ENCODE peak calls at places on chromosomes 13 and 19, in four cellular contexts. A is fibroblast of lung, C is cardiac muscle cell, O is K562. S is an unnamed sample.

GRCh38 chr19:38547446-38547845 is 70.3 kb downstream of the MAP4K1 start:
- DNase-seq in O (no peak), A (no peak), C (no peak), S (no peak)

GRCh38 chr19:55643003-55643732 is at the start of gene ZNF581:
- DNase-seq in C (peak; percentile 83), O (no peak), A (peak; percentile 79), S (peak; percentile 83)

GRCh38 chr19:45016388-45017314 is 15.4 kb downstream of the RELB start:
- DNase-seq in A (peak; percentile 63), O (peak; percentile 77), C (peak; percentile 70), S (peak; percentile 73)

GRCh38 chr13:80473695-80474094 is 132.8 kb upstream of the SPRY2 start:
- DNase-seq in A (peak; percentile 36), O (no peak), C (no peak), S (no peak)

GRCh38 chr19:46447006-46447405 is 18.3 kb upstream of the PNMA8C start:
- DNase-seq in A (no peak), O (no peak), C (no peak), S (no peak)

GRCh38 chr19:18023596-18024212 is 15.7 kb downstream of the ARRDC2 start:
- DNase-seq in C (no peak), A (no peak), O (peak; percentile 51), S (no peak)

GRCh38 chr19:49997709-49998108 is 27.5 kb downstream of the VRK3 start:
- DNase-seq in C (peak; percentile 30), A (peak; percentile 11), O (peak; percentile 83), S (peak; percentile 64)

GRCh38 chr19:12786149-12786870 is 5.0 kb upstream of the JUNB start:
- DNase-seq in A (no peak), O (no peak), C (no peak), S (no peak)

GRCh38 chr19:1087813-1088418 is 7.3 kb downstream of the POLR2E start:
- DNase-seq in A (no peak), O (no peak), C (no peak), S (no peak)

GRCh38 chr19:13260883-13261653 is 110.9 kb downstream of the IER2 start:
- DNase-seq in O (peak; percentile 36), C (no peak), A (peak; percentile 88), S (no peak)

GRCh38 chr13:35787937-35788336 is 311.4 kb upstream of the MAB21L1 start:
- DNase-seq in O (no peak), A (peak; percentile 34), C (no peak), S (no peak)

GRCh38 chr13:53121879-53122278 is 93.3 kb downstream of the OLFM4 start:
- DNase-seq in C (no peak), O (no peak), A (no peak), S (no peak)

GRCh38 chr19:13803038-13803437 is 7.8 kb downstream of the ZSWIM4 start:
- DNase-seq in C (no peak), A (no peak), O (no peak), S (no peak)

GRCh38 chr13:91025442-91025841 is 322.0 kb upstream of the MIR17HG start:
- DNase-seq in O (no peak), C (no peak), A (no peak), S (no peak)

GRCh38 chr19:23665651-23666410 is 21.2 kb downstream of the ZNF675 start:
- DNase-seq in A (no peak), C (no peak), O (no peak), S (no peak)

GRCh38 chr19:28633223-28634030 is 579.5 kb downstream of the UQCRFS1 start:
- DNase-seq in C (peak; percentile 44), A (peak; percentile 49), O (peak; percentile 80), S (peak; percentile 30)

GRCh38 chr13:41515491-41516139 is 58.3 kb downstream of the RGCC start:
- DNase-seq in A (no peak), O (no peak), C (no peak), S (no peak)

GRCh38 chr19:16315825-16316505 is 8.7 kb upstream of the KLF2 start:
- DNase-seq in C (peak; percentile 48), O (peak; percentile 83), A (peak; percentile 98), S (peak; percentile 88)

GRCh38 chr19:12665646-12666304 is 767 bp downstream of the MAN2B1 start:
- DNase-seq in A (peak; percentile 14), O (no peak), C (no peak), S (no peak)

GRCh38 chr13:99295488-99296252 is 11.5 kb downstream of the GPR183 start:
- DNase-seq in O (no peak), C (no peak), A (no peak), S (no peak)

GRCh38 chr13:100138859-100139491 is 50.1 kb downstream of the PCCA start:
- DNase-seq in O (no peak), A (peak; percentile 23), C (no peak), S (no peak)

GRCh38 chr19:18330865-18331264 is 8.0 kb upstream of the LSM4 start:
- DNase-seq in C (no peak), O (no peak), A (no peak), S (no peak)

GRCh38 chr13:114088234-114088633 is 44.2 kb downstream of the RASA3 start:
- DNase-seq in A (no peak), C (no peak), O (no peak), S (no peak)

GRCh38 chr19:51096473-51097165 is 11.6 kb downstream of the CTU1 start:
- DNase-seq in O (no peak), A (no peak), C (no peak), S (no peak)

GRCh38 chr13:74770361-74770760 is 636.2 kb upstream of the KLF12 start:
- DNase-seq in O (no peak), A (peak; percentile 94), C (no peak), S (no peak)

GRCh38 chr13:77878186-77878585 is 40.4 kb downstream of the EDNRB start:
- DNase-seq in O (no peak), C (no peak), A (no peak), S (no peak)

GRCh38 chr19:38993271-38993670 is 17.7 kb upstream of the FBXO17 start:
- DNase-seq in C (no peak), O (no peak), A (peak; percentile 82), S (no peak)

GRCh38 chr19:23407597-23407996 is 12.3 kb upstream of the ZNF91 start:
- DNase-seq in A (no peak), O (no peak), C (no peak), S (no peak)

GRCh38 chr19:58408152-58409009 is at the start of gene ZNF584:
- DNase-seq in O (peak; percentile 94), A (peak; percentile 93), C (peak; percentile 98), S (peak; percentile 96)

GRCh38 chr19:11168568-11168967 is 13.0 kb upstream of the SPC24 start:
- DNase-seq in O (no peak), A (peak; percentile 95), C (no peak), S (peak; percentile 31)

GRCh38 chr19:11164879-11165406 is 9.4 kb upstream of the SPC24 start:
- DNase-seq in A (peak; percentile 94), O (no peak), C (no peak), S (no peak)

GRCh38 chr19:11164278-11164677 is 8.7 kb upstream of the SPC24 start:
- DNase-seq in C (peak; percentile 40), A (no peak), O (no peak), S (no peak)

GRCh38 chr19:11166281-11167142 is 10.9 kb upstream of the SPC24 start:
- DNase-seq in O (no peak), A (no peak), C (no peak), S (no peak)

DNA sequence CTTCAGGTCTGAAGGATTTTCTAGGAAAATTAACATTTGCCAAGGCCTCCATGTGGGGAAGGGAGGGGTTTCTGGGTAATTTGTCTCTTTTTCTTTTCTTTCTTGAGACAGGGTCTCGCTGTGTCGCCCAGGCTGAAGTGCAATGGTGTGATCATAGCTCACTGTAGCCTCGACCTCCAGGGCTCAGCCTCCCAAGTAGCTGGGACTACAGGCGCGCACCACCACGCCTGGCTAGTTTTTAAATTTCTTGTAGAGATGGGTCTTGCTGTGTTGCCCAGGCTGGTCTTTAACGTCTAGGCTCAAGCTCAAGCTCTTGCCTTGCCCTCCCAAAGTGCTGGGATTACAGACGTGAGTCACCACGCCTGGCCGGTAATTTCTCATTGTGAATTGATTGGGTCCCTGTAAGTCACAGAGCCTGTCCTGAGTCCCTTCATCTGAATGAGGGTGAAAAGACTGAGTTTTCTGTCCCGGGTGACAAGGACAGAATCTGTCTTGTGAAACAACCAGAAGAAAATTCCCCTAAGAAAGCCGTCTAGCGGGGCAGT is 10.0 kb upstream of the SPC24 start:
- DNase-seq in A (no peak), C (no peak), O (no peak), S (no peak)
- H3K27ac ChIP-seq in A (peak overlapping the region; percentile 90), C (peak overlapping the region; percentile 90), O (no peak overlapping the region), S (no peak overlapping the region)

GRCh38 chr13:57128909-57129308 is 11.8 kb upstream of the PRR20A start:
- DNase-seq in A (no peak), C (no peak), O (no peak), S (peak; percentile 21)

DNA sequence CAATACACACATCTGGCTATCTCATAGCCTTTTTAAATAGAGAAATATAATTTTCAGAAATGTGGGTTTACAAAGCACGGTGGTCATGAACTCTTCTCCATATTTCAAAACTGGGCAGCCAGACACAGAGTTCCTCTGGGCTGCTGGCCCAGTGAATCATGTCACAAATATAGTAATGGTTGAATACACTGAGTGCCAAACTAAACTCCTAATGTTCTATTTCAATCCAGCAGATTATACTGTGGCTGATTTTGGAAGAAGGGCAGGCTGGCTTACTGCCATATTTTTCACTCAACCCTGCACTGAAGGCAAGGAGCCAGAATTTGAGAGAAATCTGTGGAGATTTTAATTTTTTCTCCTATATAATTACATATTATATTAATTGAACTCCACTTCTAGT is 17.1 kb upstream of the PRR20A start:
- DNase-seq in C (no peak), A (peak; percentile 3), O (no peak), S (no peak)
- H3K4me3 ChIP-seq in C (no peak overlapping the region), A (no peak overlapping the region), O (no peak overlapping the region), S (no peak overlapping the region)

DNA sequence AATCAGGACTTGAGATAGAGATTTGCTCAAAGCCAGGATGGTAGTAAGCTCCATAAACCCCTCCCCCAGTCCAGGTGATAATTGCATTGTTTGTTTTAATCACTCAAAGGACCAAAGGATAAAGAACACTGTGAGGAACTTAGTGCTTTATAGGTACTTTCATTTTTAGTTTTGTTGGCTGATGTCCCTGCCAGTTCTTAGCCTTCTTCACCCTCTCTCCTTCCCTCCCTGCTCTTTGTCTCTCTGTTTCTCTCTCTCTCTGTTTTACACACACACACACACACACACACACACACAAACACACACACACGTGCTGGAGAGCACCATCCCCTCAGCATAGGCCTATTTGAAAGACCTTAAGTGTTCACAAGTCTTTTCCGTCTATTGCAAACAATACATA is 5.2 kb downstream of the FRY start:
- DNase-seq in O (no peak), C (no peak), A (no peak), S (no peak)
- H3K27ac ChIP-seq in O (no peak overlapping the region), C (no peak overlapping the region), A (no peak overlapping the region), S (no peak overlapping the region)

DNA sequence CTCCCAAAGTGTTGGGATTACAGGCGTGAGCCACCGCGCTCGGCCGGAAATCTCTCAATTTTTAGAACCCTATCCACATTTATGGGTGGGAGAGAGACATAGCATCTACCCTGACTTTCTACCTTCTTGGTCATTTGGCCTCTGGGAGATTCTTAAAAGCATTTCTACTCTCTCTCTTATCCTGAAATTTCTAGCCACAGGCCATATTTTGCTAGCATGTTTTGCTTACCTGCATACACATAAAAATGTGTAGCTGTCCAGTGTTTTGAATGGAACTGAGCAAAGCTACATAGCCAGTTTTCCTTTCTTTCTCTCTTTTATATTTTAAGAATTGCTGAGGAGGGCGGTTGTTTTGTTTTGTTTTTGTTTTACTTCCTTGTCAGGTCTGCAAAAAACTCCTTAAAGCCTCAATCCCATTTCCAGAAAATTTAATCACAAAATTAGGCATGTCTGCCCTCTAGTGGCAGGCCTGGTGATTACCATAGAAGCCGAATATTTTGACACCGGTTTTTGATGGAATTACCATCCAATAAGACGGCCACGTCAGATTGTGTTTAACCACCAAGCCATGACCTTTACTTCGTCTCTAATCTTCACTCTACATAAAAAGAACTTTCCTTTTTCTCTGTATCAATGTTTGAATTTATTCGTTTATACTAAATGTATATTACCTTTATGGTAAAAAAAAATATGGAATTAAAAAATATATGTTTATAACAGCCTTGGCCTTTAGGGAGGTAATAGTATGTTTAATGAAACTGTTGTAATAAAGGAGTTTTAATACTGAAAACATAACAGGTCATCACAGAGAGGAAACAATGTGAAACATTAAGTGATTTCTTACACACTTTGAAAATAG is 34.4 kb upstream of the OXGR1 start:
- DNase-seq in O (peak; percentile 39), C (peak; percentile 50), A (peak; percentile 19), S (peak; percentile 67)
- H3K4me3 ChIP-seq in O (no peak overlapping the region), C (no peak overlapping the region), A (no peak overlapping the region), S (no peak overlapping the region)